ENCODE peak calls at places on chromosomes 16 and 17, in nine cellular contexts. One of them, this sample, is unnamed.

GRCh38 chr16:78770353-78771091 is 671.1 kb downstream of the WWOX start:
- DNase-seq in RWPE1: peak; percentile 23
- DNase-seq in A549: peak; percentile 19
- DNase-seq in mesothelial cell of epicardium: peak; percentile 68
- DNase-seq in neural crest cell: peak; percentile 61
- DNase-seq in glutamatergic neuron: peak; percentile 79
- DNase-seq in WERI-Rb-1: peak; percentile 84
- DNase-seq in psoas muscle: peak; percentile 83
- DNase-seq in choroid plexus epithelial cell: peak; percentile 1
- DNase-seq in this sample: peak; percentile 70

GRCh38 chr16:11036868-11037410 is 92.6 kb downstream of the CLEC16A start:
- DNase-seq in A549: no peak
- DNase-seq in psoas muscle: no peak
- DNase-seq in choroid plexus epithelial cell: no peak
- DNase-seq in RWPE1: no peak
- DNase-seq in glutamatergic neuron: no peak
- DNase-seq in WERI-Rb-1: no peak
- DNase-seq in neural crest cell: no peak
- DNase-seq in mesothelial cell of epicardium: no peak
- DNase-seq in this sample: no peak

GRCh38 chr16:74700206-74701040 is at the start of gene MLKL:
- DNase-seq in mesothelial cell of epicardium: no peak
- DNase-seq in psoas muscle: peak; percentile 72
- DNase-seq in choroid plexus epithelial cell: peak; percentile 41
- DNase-seq in A549: peak; percentile 72
- DNase-seq in neural crest cell: no peak
- DNase-seq in WERI-Rb-1: peak; percentile 46
- DNase-seq in glutamatergic neuron: peak; percentile 31
- DNase-seq in RWPE1: peak; percentile 59
- DNase-seq in this sample: peak; percentile 36

GRCh38 chr16:68417711-68418301 is 30.5 kb downstream of the SMPD3 start:
- DNase-seq in neural crest cell: no peak
- DNase-seq in glutamatergic neuron: no peak
- DNase-seq in mesothelial cell of epicardium: no peak
- DNase-seq in A549: no peak
- DNase-seq in choroid plexus epithelial cell: peak; percentile 30
- DNase-seq in psoas muscle: no peak
- DNase-seq in WERI-Rb-1: no peak
- DNase-seq in RWPE1: peak; percentile 74
- DNase-seq in this sample: peak; percentile 29

GRCh38 chr17:83079340-83079747 is at the start of gene METRNL:
- DNase-seq in psoas muscle: peak; percentile 91
- DNase-seq in neural crest cell: peak; percentile 58
- DNase-seq in choroid plexus epithelial cell: peak; percentile 68
- DNase-seq in WERI-Rb-1: peak; percentile 69
- DNase-seq in glutamatergic neuron: peak; percentile 83
- DNase-seq in RWPE1: peak; percentile 89
- DNase-seq in mesothelial cell of epicardium: peak; percentile 76
- DNase-seq in A549: peak; percentile 77
- DNase-seq in this sample: peak; percentile 66

GRCh38 chr16:72860726-72861562 is 187.0 kb downstream of the ZFHX3 start:
- DNase-seq in WERI-Rb-1: no peak
- DNase-seq in neural crest cell: no peak
- DNase-seq in A549: no peak
- DNase-seq in mesothelial cell of epicardium: no peak
- DNase-seq in choroid plexus epithelial cell: no peak
- DNase-seq in glutamatergic neuron: no peak
- DNase-seq in psoas muscle: no peak
- DNase-seq in RWPE1: no peak
- DNase-seq in this sample: no peak

GRCh38 chr17:28285965-28286364 is 33.0 kb upstream of the TMEM97 start:
- DNase-seq in glutamatergic neuron: no peak
- DNase-seq in A549: no peak
- DNase-seq in psoas muscle: no peak
- DNase-seq in mesothelial cell of epicardium: no peak
- DNase-seq in neural crest cell: no peak
- DNase-seq in choroid plexus epithelial cell: no peak
- DNase-seq in WERI-Rb-1: no peak
- DNase-seq in RWPE1: no peak
- DNase-seq in this sample: no peak

GRCh38 chr16:64242510-64242909 is 879.4 kb downstream of the CDH11 start:
- DNase-seq in WERI-Rb-1: no peak
- DNase-seq in glutamatergic neuron: no peak
- DNase-seq in choroid plexus epithelial cell: no peak
- DNase-seq in neural crest cell: no peak
- DNase-seq in mesothelial cell of epicardium: no peak
- DNase-seq in A549: no peak
- DNase-seq in psoas muscle: no peak
- DNase-seq in RWPE1: no peak
- DNase-seq in this sample: no peak

GRCh38 chr16:84932691-84933090 is 78.6 kb downstream of the ZDHHC7 start:
- DNase-seq in glutamatergic neuron: peak; percentile 74
- DNase-seq in neural crest cell: no peak
- DNase-seq in mesothelial cell of epicardium: no peak
- DNase-seq in psoas muscle: peak; percentile 61
- DNase-seq in choroid plexus epithelial cell: no peak
- DNase-seq in WERI-Rb-1: no peak
- DNase-seq in RWPE1: no peak
- DNase-seq in A549: no peak
- DNase-seq in this sample: no peak

GRCh38 chr16:89410794-89411309 is 79.5 kb downstream of the ANKRD11 start:
- DNase-seq in mesothelial cell of epicardium: no peak
- DNase-seq in A549: no peak
- DNase-seq in psoas muscle: peak; percentile 66
- DNase-seq in glutamatergic neuron: peak; percentile 67
- DNase-seq in WERI-Rb-1: peak; percentile 41
- DNase-seq in choroid plexus epithelial cell: peak; percentile 98
- DNase-seq in neural crest cell: no peak
- DNase-seq in RWPE1: peak; percentile 29
- DNase-seq in this sample: no peak

GRCh38 chr16:78926723-78927200 is 673.8 kb downstream of the MAF start:
- DNase-seq in RWPE1: no peak
- DNase-seq in choroid plexus epithelial cell: no peak
- DNase-seq in mesothelial cell of epicardium: no peak
- DNase-seq in psoas muscle: no peak
- DNase-seq in A549: no peak
- DNase-seq in WERI-Rb-1: no peak
- DNase-seq in glutamatergic neuron: no peak
- DNase-seq in neural crest cell: no peak
- DNase-seq in this sample: no peak

GRCh38 chr16:23156946-23157460 is 7.8 kb upstream of the USP31 start:
- DNase-seq in RWPE1: no peak
- DNase-seq in WERI-Rb-1: no peak
- DNase-seq in neural crest cell: no peak
- DNase-seq in choroid plexus epithelial cell: no peak
- DNase-seq in mesothelial cell of epicardium: no peak
- DNase-seq in A549: no peak
- DNase-seq in psoas muscle: no peak
- DNase-seq in glutamatergic neuron: no peak
- DNase-seq in this sample: no peak

GRCh38 chr17:50537721-50538548 is 5.4 kb downstream of the EPN3 start:
- DNase-seq in A549: no peak
- DNase-seq in glutamatergic neuron: no peak
- DNase-seq in WERI-Rb-1: no peak
- DNase-seq in psoas muscle: no peak
- DNase-seq in mesothelial cell of epicardium: no peak
- DNase-seq in neural crest cell: no peak
- DNase-seq in RWPE1: no peak
- DNase-seq in choroid plexus epithelial cell: no peak
- DNase-seq in this sample: no peak

GRCh38 chr16:57297856-57298255 is 13.4 kb upstream of the PLLP start:
- DNase-seq in glutamatergic neuron: no peak
- DNase-seq in psoas muscle: no peak
- DNase-seq in A549: no peak
- DNase-seq in neural crest cell: no peak
- DNase-seq in WERI-Rb-1: no peak
- DNase-seq in mesothelial cell of epicardium: no peak
- DNase-seq in choroid plexus epithelial cell: no peak
- DNase-seq in RWPE1: no peak
- DNase-seq in this sample: no peak

GRCh38 chr17:40344321-40345160 is 20.0 kb downstream of the GJD3 start:
- DNase-seq in choroid plexus epithelial cell: no peak
- DNase-seq in A549: no peak
- DNase-seq in WERI-Rb-1: no peak
- DNase-seq in psoas muscle: peak; percentile 59
- DNase-seq in RWPE1: no peak
- DNase-seq in mesothelial cell of epicardium: no peak
- DNase-seq in glutamatergic neuron: no peak
- DNase-seq in neural crest cell: no peak
- DNase-seq in this sample: no peak

GRCh38 chr16:23843143-23843542 is 7.4 kb downstream of the PRKCB start:
- DNase-seq in choroid plexus epithelial cell: no peak
- DNase-seq in neural crest cell: no peak
- DNase-seq in WERI-Rb-1: no peak
- DNase-seq in RWPE1: no peak
- DNase-seq in mesothelial cell of epicardium: no peak
- DNase-seq in glutamatergic neuron: no peak
- DNase-seq in psoas muscle: no peak
- DNase-seq in A549: no peak
- DNase-seq in this sample: no peak

GRCh38 chr17:35084987-35085386 is 21.5 kb upstream of the RFFL start:
- DNase-seq in A549: peak; percentile 71
- DNase-seq in mesothelial cell of epicardium: no peak
- DNase-seq in psoas muscle: no peak
- DNase-seq in choroid plexus epithelial cell: peak; percentile 50
- DNase-seq in WERI-Rb-1: no peak
- DNase-seq in neural crest cell: no peak
- DNase-seq in glutamatergic neuron: no peak
- DNase-seq in RWPE1: peak; percentile 70
- DNase-seq in this sample: no peak

GRCh38 chr17:78762007-78762406 is 20.1 kb downstream of the CYTH1 start:
- DNase-seq in psoas muscle: no peak
- DNase-seq in glutamatergic neuron: no peak
- DNase-seq in WERI-Rb-1: no peak
- DNase-seq in A549: no peak
- DNase-seq in choroid plexus epithelial cell: no peak
- DNase-seq in RWPE1: no peak
- DNase-seq in neural crest cell: no peak
- DNase-seq in mesothelial cell of epicardium: no peak
- DNase-seq in this sample: no peak

GRCh38 chr16:49854227-49855203 is 1.4 kb downstream of the ZNF423 start:
- DNase-seq in neural crest cell: peak; percentile 52
- DNase-seq in A549: peak; percentile 31
- DNase-seq in glutamatergic neuron: peak; percentile 58
- DNase-seq in psoas muscle: peak; percentile 78
- DNase-seq in WERI-Rb-1: peak; percentile 37
- DNase-seq in RWPE1: no peak
- DNase-seq in choroid plexus epithelial cell: no peak
- DNase-seq in mesothelial cell of epicardium: peak; percentile 60
- DNase-seq in this sample: no peak
- TF ChIP-seq CTCF in neural crest cell: no peak
- TF ChIP-seq CTCF in A549: no peak
- TF ChIP-seq CTCF in glutamatergic neuron: no peak
- TF ChIP-seq CTCF in psoas muscle: no peak
- TF ChIP-seq CTCF in WERI-Rb-1: no peak
- TF ChIP-seq CTCF in RWPE1: no peak
- TF ChIP-seq CTCF in choroid plexus epithelial cell: no peak
- TF ChIP-seq CTCF in mesothelial cell of epicardium: no peak
- TF ChIP-seq CTCF in this sample: no peak

DNA sequence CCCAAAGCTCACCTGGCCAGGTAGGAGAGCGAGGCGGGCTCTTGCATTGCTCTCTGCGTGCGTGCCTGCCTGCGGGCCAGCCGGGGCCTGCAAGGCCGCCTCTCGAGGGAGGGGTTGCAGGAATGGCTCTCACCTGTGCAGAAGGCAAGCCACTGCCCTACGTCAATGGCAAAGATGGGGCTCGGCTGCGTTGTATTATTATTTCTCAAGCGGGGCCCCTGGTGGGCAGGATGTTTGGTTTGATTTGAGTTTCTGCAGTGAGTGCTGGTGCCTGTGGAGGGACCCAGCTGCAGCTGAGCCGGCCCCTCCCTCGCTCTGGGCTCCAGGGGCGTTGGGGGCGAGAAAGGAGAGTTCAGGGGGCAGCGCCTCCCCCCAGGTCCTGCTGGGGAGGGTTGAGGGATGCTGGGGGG is 338.6 kb downstream of the SEC14L1 start:
- DNase-seq in mesothelial cell of epicardium: no peak
- DNase-seq in RWPE1: no peak
- DNase-seq in choroid plexus epithelial cell: no peak
- DNase-seq in psoas muscle: no peak
- DNase-seq in WERI-Rb-1: no peak
- DNase-seq in glutamatergic neuron: no peak
- DNase-seq in neural crest cell: no peak
- DNase-seq in A549: no peak
- DNase-seq in this sample: no peak
- TF ChIP-seq CTCF in mesothelial cell of epicardium: no peak
- TF ChIP-seq CTCF in RWPE1: no peak
- TF ChIP-seq CTCF in choroid plexus epithelial cell: peak; percentile 19
- TF ChIP-seq CTCF in psoas muscle: no peak
- TF ChIP-seq CTCF in WERI-Rb-1: no peak
- TF ChIP-seq CTCF in glutamatergic neuron: no peak
- TF ChIP-seq CTCF in neural crest cell: no peak
- TF ChIP-seq CTCF in A549: no peak
- TF ChIP-seq CTCF in this sample: no peak

GRCh38 chr16:48121276-48121675 is 34.5 kb downstream of the ABCC12 start:
- DNase-seq in mesothelial cell of epicardium: no peak
- DNase-seq in RWPE1: no peak
- DNase-seq in glutamatergic neuron: no peak
- DNase-seq in WERI-Rb-1: no peak
- DNase-seq in psoas muscle: no peak
- DNase-seq in choroid plexus epithelial cell: no peak
- DNase-seq in neural crest cell: no peak
- DNase-seq in A549: no peak
- DNase-seq in this sample: no peak

GRCh38 chr16:48115299-48115698 is 40.5 kb downstream of the ABCC12 start:
- DNase-seq in WERI-Rb-1: no peak
- DNase-seq in RWPE1: no peak
- DNase-seq in neural crest cell: no peak
- DNase-seq in mesothelial cell of epicardium: no peak
- DNase-seq in psoas muscle: no peak
- DNase-seq in choroid plexus epithelial cell: no peak
- DNase-seq in A549: no peak
- DNase-seq in glutamatergic neuron: no peak
- DNase-seq in this sample: no peak

GRCh38 chr16:48118841-48119240 is 37.0 kb downstream of the ABCC12 start:
- DNase-seq in glutamatergic neuron: no peak
- DNase-seq in A549: no peak
- DNase-seq in RWPE1: no peak
- DNase-seq in psoas muscle: no peak
- DNase-seq in neural crest cell: no peak
- DNase-seq in WERI-Rb-1: no peak
- DNase-seq in choroid plexus epithelial cell: no peak
- DNase-seq in mesothelial cell of epicardium: no peak
- DNase-seq in this sample: no peak

GRCh38 chr16:48114410-48114809 is 41.4 kb downstream of the ABCC12 start:
- DNase-seq in psoas muscle: no peak
- DNase-seq in mesothelial cell of epicardium: no peak
- DNase-seq in RWPE1: no peak
- DNase-seq in WERI-Rb-1: no peak
- DNase-seq in glutamatergic neuron: no peak
- DNase-seq in neural crest cell: no peak
- DNase-seq in choroid plexus epithelial cell: no peak
- DNase-seq in A549: no peak
- DNase-seq in this sample: no peak

GRCh38 chr16:48117217-48118105 is 38.3 kb downstream of the ABCC12 start:
- DNase-seq in mesothelial cell of epicardium: peak; percentile 81
- DNase-seq in neural crest cell: peak; percentile 96
- DNase-seq in glutamatergic neuron: peak; percentile 93
- DNase-seq in RWPE1: peak; percentile 42
- DNase-seq in choroid plexus epithelial cell: peak; percentile 65
- DNase-seq in WERI-Rb-1: peak; percentile 91
- DNase-seq in psoas muscle: peak; percentile 64
- DNase-seq in A549: peak; percentile 75
- DNase-seq in this sample: peak; percentile 36
- TF ChIP-seq CTCF in mesothelial cell of epicardium: peak; percentile 76
- TF ChIP-seq CTCF in neural crest cell: peak; percentile 83
- TF ChIP-seq CTCF in glutamatergic neuron: peak; percentile 99
- TF ChIP-seq CTCF in RWPE1: peak; percentile 48
- TF ChIP-seq CTCF in choroid plexus epithelial cell: peak; percentile 91
- TF ChIP-seq CTCF in WERI-Rb-1: peak; percentile 97
- TF ChIP-seq CTCF in psoas muscle: peak; percentile 37
- TF ChIP-seq CTCF in A549: peak; percentile 76
- TF ChIP-seq CTCF in this sample: no peak

GRCh38 chr17:65154770-65155589 is 17.8 kb downstream of the RGS9 start:
- DNase-seq in neural crest cell: no peak
- DNase-seq in mesothelial cell of epicardium: no peak
- DNase-seq in choroid plexus epithelial cell: peak; percentile 75
- DNase-seq in A549: peak; percentile 69
- DNase-seq in psoas muscle: no peak
- DNase-seq in WERI-Rb-1: peak; percentile 31
- DNase-seq in glutamatergic neuron: no peak
- DNase-seq in RWPE1: peak; percentile 53
- DNase-seq in this sample: peak; percentile 30
- TF ChIP-seq CTCF in neural crest cell: no peak
- TF ChIP-seq CTCF in mesothelial cell of epicardium: no peak
- TF ChIP-seq CTCF in choroid plexus epithelial cell: no peak
- TF ChIP-seq CTCF in A549: no peak
- TF ChIP-seq CTCF in psoas muscle: no peak
- TF ChIP-seq CTCF in WERI-Rb-1: no peak
- TF ChIP-seq CTCF in glutamatergic neuron: no peak
- TF ChIP-seq CTCF in RWPE1: no peak
- TF ChIP-seq CTCF in this sample: no peak